ENCODE peak calls at places on chromosomes 3 and 15, in four cellular contexts. T is HL-60, Y is GM12878, S is K562. W is an unnamed sample.

GRCh38 chr3:102400766-102401165 is 34.0 kb upstream of the ZPLD1 start:
- DNase-seq in T (no peak), S (no peak), Y (no peak), W (no peak)

GRCh38 chr3:27708246-27708645 is 13.9 kb downstream of the EOMES start:
- DNase-seq in Y (no peak), S (no peak), T (no peak), W (no peak)

GRCh38 chr15:41860049-41860828 is 21.6 kb downstream of the PLA2G4B start:
- DNase-seq in T (peak; percentile 4), Y (no peak), S (no peak), W (no peak)

GRCh38 chr15:58559904-58560588 is 128.3 kb downstream of the LIPC start:
- DNase-seq in Y (no peak), T (no peak), S (no peak), W (no peak)

GRCh38 chr15:65263313-65263712 is 23.4 kb downstream of the PARP16 start:
- DNase-seq in Y (no peak), S (no peak), T (no peak), W (no peak)

GRCh38 chr15:57054351-57054750 is 135.9 kb downstream of the TCF12 start:
- DNase-seq in S (no peak), Y (no peak), T (no peak), W (no peak)

GRCh38 chr15:101724675-101725005 is 367 bp upstream of the TARS3 start:
- DNase-seq in T (no peak), Y (no peak), S (no peak), W (no peak)

GRCh38 chr3:180447156-180447555 is 154.8 kb upstream of the TTC14 start:
- DNase-seq in S (no peak), T (no peak), Y (no peak), W (no peak)

GRCh38 chr3:108218811-108219210 is 3.4 kb downstream of the IFT57 start:
- DNase-seq in S (no peak), Y (no peak), T (no peak), W (no peak)

GRCh38 chr3:122760457-122761271 is 33.0 kb downstream of the HSPBAP1 start:
- DNase-seq in T (no peak), Y (no peak), S (no peak), W (no peak)

GRCh38 chr15:80031841-80032240 is 27.6 kb upstream of the ZFAND6 start:
- DNase-seq in T (no peak), Y (no peak), S (no peak), W (no peak)

GRCh38 chr3:144052275-144052674 is 80.7 kb downstream of the DIPK2A start:
- DNase-seq in Y (no peak), T (no peak), S (no peak), W (no peak)

GRCh38 chr15:89958107-89958805 is 42.9 kb upstream of the ZNF710 start:
- DNase-seq in T (no peak), Y (no peak), S (no peak), W (no peak)

GRCh38 chr15:58070801-58071418 is 5.4 kb upstream of the ALDH1A2 start:
- DNase-seq in Y (no peak), S (peak; percentile 52), T (peak; percentile 38), W (no peak)

GRCh38 chr15:29040367-29040745 is 154.6 kb downstream of the APBA2 start:
- DNase-seq in T (no peak), S (no peak), Y (no peak), W (no peak)

GRCh38 chr15:43483306-43484128 is 9.4 kb downstream of the TP53BP1 start:
- DNase-seq in S (no peak), T (no peak), Y (no peak), W (no peak)

GRCh38 chr3:67357610-67358458 is 296.6 kb downstream of the SUCLG2 start:
- DNase-seq in S (no peak), T (no peak), Y (no peak), W (no peak)

GRCh38 chr3:60149501-60149900 is 1099.7 kb upstream of the CFAP20DC start:
- DNase-seq in Y (no peak), T (no peak), S (no peak), W (no peak)

GRCh38 chr3:107523361-107524213 is 825 bp downstream of the BBX start:
- DNase-seq in Y (no peak), S (peak; percentile 14), T (peak; percentile 50), W (peak; percentile 32)

GRCh38 chr15:78034495-78035191 is 42.9 kb downstream of the TBC1D2B start:
- DNase-seq in Y (peak; percentile 66), T (peak; percentile 88), S (no peak), W (no peak)

GRCh38 chr15:63491979-63492378 is 12.4 kb upstream of the USP3 start:
- DNase-seq in S (no peak), Y (no peak), T (no peak), W (no peak)

GRCh38 chr3:61903074-61903473 is 341.7 kb downstream of the PTPRG start:
- DNase-seq in Y (no peak), T (no peak), S (no peak), W (no peak)

GRCh38 chr3:135970500-135971116 is 5.1 kb downstream of the PPP2R3A start:
- DNase-seq in T (peak; percentile 3), Y (no peak), S (no peak), W (no peak)

GRCh38 chr3:44962606-44963393 is 13.2 kb downstream of the ZDHHC3 start:
- DNase-seq in Y (no peak), S (no peak), T (no peak), W (no peak)

GRCh38 chr15:78104566-78105500 is 12.5 kb downstream of the SH2D7 start:
- DNase-seq in T (no peak), S (no peak), Y (no peak), W (no peak)

GRCh38 chr15:70643783-70644125 is 119.6 kb downstream of the UACA start:
- DNase-seq in S (no peak), T (no peak), Y (no peak), W (no peak)

GRCh38 chr3:134242649-134243637 is 7.7 kb downstream of the RYK start:
- DNase-seq in S (no peak), Y (no peak), T (peak; percentile 57), W (no peak)

GRCh38 chr15:88645171-88646087 is 6.6 kb downstream of the ISG20 start:
- DNase-seq in Y (no peak), T (no peak), S (no peak), W (no peak)

GRCh38 chr3:197820550-197821335 is 29.7 kb downstream of the LRCH3 start:
- DNase-seq in S (no peak), Y (no peak), T (no peak), W (no peak)

GRCh38 chr15:89680282-89680873 is 1.2 kb upstream of the PLIN1 start:
- DNase-seq in T (no peak), S (no peak), Y (no peak), W (no peak)

GRCh38 chr3:172216843-172217404 is 177.5 kb downstream of the FNDC3B start:
- DNase-seq in S (no peak), Y (no peak), T (no peak), W (no peak)

GRCh38 chr15:82748315-82748714 is 38.6 kb upstream of the AP3B2 start:
- DNase-seq in S (no peak), Y (no peak), T (no peak), W (no peak)

GRCh38 chr3:73832426-73832825 is 207.7 kb upstream of the PDZRN3 start:
- DNase-seq in T (no peak), Y (no peak), S (no peak), W (no peak)

GRCh38 chr15:26667222-26667988 is 105.5 kb downstream of the GABRB3 start:
- DNase-seq in T (no peak), S (no peak), Y (no peak), W (no peak)

GRCh38 chr3:174356596-174356995 is 502.5 kb upstream of the NAALADL2 start:
- DNase-seq in S (no peak), Y (no peak), T (no peak), W (no peak)

GRCh38 chr3:24963762-24964625 is 464.1 kb upstream of the RARB start:
- DNase-seq in T (no peak), S (no peak), Y (no peak), W (no peak)

GRCh38 chr15:79004336-79004735 is 59.5 kb upstream of the CTSH start:
- DNase-seq in T (peak; percentile 83), S (peak; percentile 27), Y (peak; percentile 86), W (peak; percentile 72)

GRCh38 chr15:87089551-87089950 is 1009.9 kb downstream of the AGBL1 start:
- DNase-seq in Y (no peak), S (no peak), T (no peak), W (no peak)
- TF ChIP-seq SPI1 in Y (no peak), S (no peak), T (no peak), W (no peak)

DNA sequence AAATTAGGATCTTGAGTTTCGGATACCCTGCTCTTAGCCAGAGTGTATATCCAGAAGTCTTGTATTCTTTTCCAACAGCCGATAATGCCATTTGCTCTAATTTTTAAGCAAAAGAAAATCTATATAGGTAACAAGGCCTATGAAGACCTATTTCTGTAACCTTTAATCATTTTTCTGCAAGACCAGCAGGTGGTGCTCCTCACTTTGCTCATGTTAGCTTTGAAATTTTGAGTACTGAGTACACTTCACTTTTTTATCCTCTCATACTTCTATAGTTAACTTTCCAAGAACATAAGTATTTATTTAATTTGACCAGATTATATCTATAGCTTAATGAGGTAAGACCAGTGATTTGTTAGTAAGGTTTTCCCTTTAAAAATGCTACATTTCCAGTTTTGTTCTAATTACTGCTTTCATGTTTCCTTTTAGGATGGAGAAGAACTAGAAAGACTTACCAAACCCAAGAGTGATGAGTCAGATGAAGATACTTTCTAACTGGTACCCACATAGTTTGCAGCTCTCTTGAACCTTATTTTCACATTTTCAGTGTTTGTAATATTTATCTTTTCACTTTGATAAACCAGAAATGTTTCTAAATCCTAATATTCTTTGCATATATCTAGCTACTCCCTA is 20.5 kb downstream of the SLC35A5 start:
- DNase-seq in T (peak; percentile 38), Y (no peak), S (peak; percentile 11), W (no peak)
- TF ChIP-seq SPI1 in T (peak; percentile 7), Y (no peak), S (no peak), W (no peak)

DNA sequence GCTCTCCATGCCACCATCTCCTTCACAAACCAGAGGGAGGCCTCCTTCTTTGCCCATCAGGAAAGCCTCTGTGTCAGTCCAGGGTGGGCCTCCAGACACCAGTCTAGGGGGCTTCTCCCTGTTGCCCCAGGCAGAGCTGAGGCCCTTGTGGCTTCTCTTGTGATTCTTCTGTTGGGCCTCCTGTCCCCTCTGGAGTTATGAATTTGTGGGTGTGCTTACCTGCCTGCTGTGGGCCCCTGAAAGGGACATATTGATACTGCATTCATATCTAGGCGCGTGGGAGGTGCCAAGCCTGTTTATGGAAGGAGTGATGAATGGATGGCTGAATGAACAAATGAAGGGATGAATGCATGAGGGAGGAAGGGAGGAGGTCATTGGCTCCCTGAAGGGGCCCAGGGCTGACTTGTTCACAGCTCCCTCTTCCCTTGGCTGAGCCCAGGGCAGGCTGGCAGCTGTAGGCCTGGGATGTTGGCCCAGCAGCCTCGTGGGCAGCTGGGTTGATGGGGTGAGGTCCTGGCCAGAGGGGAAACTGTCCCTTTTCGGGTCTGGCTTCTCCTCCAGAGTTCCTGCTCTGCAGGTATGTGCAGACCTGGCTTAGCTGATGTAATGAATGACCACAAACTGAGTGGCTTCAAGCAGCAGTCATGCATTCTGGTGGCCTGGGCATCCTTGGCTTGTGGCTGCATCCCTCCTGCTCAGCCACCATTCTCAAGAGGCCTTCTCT is 195.4 kb downstream of the GOLGA6L6 start:
- DNase-seq in S (no peak), T (no peak), Y (no peak), W (no peak)
- TF ChIP-seq SPI1 in S (no peak), T (no peak), Y (no peak), W (no peak)

DNA sequence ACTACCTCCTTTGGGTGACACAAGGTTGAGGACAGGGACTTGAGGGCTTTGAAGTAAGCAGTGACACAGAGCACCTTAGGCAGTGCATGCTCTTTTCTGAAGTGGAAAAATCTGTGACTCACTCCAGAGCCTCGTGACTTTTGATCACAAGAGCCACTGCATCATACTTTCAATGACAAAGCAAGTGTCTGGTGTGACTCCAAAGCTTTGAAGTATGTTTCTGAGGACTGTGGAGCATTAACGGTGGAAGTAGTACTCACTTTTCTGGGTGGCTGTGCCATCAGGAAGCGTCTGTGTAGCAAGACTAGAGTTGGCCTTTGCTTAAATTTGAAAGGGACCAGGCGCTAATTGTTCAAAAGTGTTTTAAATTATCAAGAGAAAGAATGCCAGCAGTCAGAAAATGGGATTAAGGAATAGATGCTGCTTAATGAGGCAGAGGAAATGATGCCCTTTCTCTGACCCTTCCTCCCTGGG is 210.7 kb upstream of the TRIM42 start:
- DNase-seq in T (no peak), S (no peak), Y (no peak), W (no peak)
- TF ChIP-seq SPI1 in T (no peak), S (no peak), Y (no peak), W (no peak)